ENCODE peak calls at places on chromosome 11, in seven cellular contexts. J is cardiac muscle cell, L is neuronal stem cell, I is OCI-LY7, A is tibial nerve, K is HCT116, R is A549. U is an unnamed sample.
A peak's percentile ranks its signal among the peaks of the same experiment; 100 is the strongest.

GRCh38 chr11:43930868-43931716 is 11.3 kb upstream of the C11orf96 start:
- DNase-seq in K (no peak), I (no peak), J (peak; percentile 68), A (no peak), R (no peak), L (no peak), U (no peak)

GRCh38 chr11:113289341-113290187 is 24.8 kb upstream of the TTC12 start:
- DNase-seq in K (peak; percentile 21), I (peak; percentile 47), R (peak; percentile 61), L (peak; percentile 65), J (peak; percentile 69), A (peak; percentile 31), U (peak; percentile 69)

GRCh38 chr11:4025957-4026324 is 68.7 kb upstream of the RRM1 start:
- DNase-seq in K (no peak), I (no peak), J (peak; percentile 82), A (no peak), L (no peak), R (no peak), U (no peak)

GRCh38 chr11:100964400-100964799 is 165.2 kb downstream of the PGR start:
- DNase-seq in A (no peak), K (no peak), I (no peak), L (no peak), J (peak; percentile 81), R (no peak), U (no peak)

GRCh38 chr11:117771841-117772240 is 25.2 kb downstream of the DSCAML1 start:
- DNase-seq in I (no peak), J (no peak), A (no peak), R (no peak), L (no peak), K (no peak), U (no peak)

GRCh38 chr11:105344938-105345337 is 205.4 kb upstream of the CARD18 start:
- DNase-seq in K (no peak), I (no peak), A (no peak), R (no peak), J (peak; percentile 15), L (no peak), U (no peak)

GRCh38 chr11:68099474-68100405 is 21.4 kb downstream of the CHKA start:
- DNase-seq in I (peak; percentile 62), A (no peak), R (no peak), J (peak; percentile 64), L (no peak), K (no peak), U (no peak)

GRCh38 chr11:27392715-27393114 is 29.7 kb upstream of the CCDC34 start:
- DNase-seq in J (peak; percentile 94), L (peak; percentile 49), A (no peak), I (no peak), R (no peak), K (no peak), U (no peak)

GRCh38 chr11:80596291-80596810 is 1155.5 kb upstream of the TENM4 start:
- DNase-seq in R (no peak), A (no peak), J (no peak), L (no peak), I (no peak), K (no peak), U (no peak)

GRCh38 chr11:26834601-26835000 is 112.7 kb upstream of the SLC5A12 start:
- DNase-seq in K (no peak), J (no peak), A (no peak), L (no peak), I (no peak), R (no peak), U (no peak)

GRCh38 chr11:123560001-123560400 is 94.4 kb downstream of the SCN3B start:
- DNase-seq in I (no peak), J (peak; percentile 79), A (no peak), R (no peak), K (no peak), L (no peak), U (peak; percentile 5)

GRCh38 chr11:114263510-114264170 is 32.6 kb upstream of the NNMT start:
- DNase-seq in A (no peak), K (no peak), I (no peak), J (peak; percentile 37), R (no peak), L (no peak), U (no peak)

GRCh38 chr11:1938343-1939005 is 8.7 kb upstream of the MRPL23 start:
- DNase-seq in L (no peak), K (no peak), I (no peak), J (no peak), R (no peak), A (no peak), U (no peak)

GRCh38 chr11:94845622-94846021 is 77.5 kb downstream of the AMOTL1 start:
- DNase-seq in K (no peak), R (no peak), L (no peak), A (no peak), J (no peak), I (no peak), U (no peak)

GRCh38 chr11:60367009-60367408 is 11.3 kb upstream of the MS4A7 start:
- DNase-seq in I (peak; percentile 63), L (no peak), J (no peak), K (no peak), A (no peak), R (no peak), U (no peak)

GRCh38 chr11:47257518-47258316 is at the start of gene NR1H3:
- DNase-seq in L (peak; percentile 58), K (no peak), R (peak; percentile 64), I (peak; percentile 28), A (peak; percentile 72), J (peak; percentile 96), U (no peak)

GRCh38 chr11:28910926-28911325 is 802.7 kb downstream of the METTL15 start:
- DNase-seq in R (no peak), L (no peak), J (peak; percentile 12), K (no peak), I (no peak), A (no peak), U (no peak)

GRCh38 chr11:109075976-109076375 is 346.0 kb upstream of the C11orf87 start:
- DNase-seq in R (no peak), K (no peak), L (no peak), A (no peak), I (no peak), J (peak; percentile 53), U (no peak)

GRCh38 chr11:108685419-108686161 is 20.7 kb downstream of the DDX10 start:
- DNase-seq in L (no peak), J (no peak), R (no peak), A (no peak), I (no peak), K (no peak), U (no peak)

GRCh38 chr11:122879785-122880184 is 2.8 kb upstream of the JHY start:
- DNase-seq in L (no peak), A (no peak), J (no peak), K (no peak), R (no peak), I (no peak), U (no peak)

GRCh38 chr11:118790357-118791014 is 478 bp downstream of the DDX6 start:
- DNase-seq in J (peak; percentile 56), R (peak; percentile 50), A (peak; percentile 50), L (peak; percentile 53), I (peak; percentile 78), K (no peak), U (peak; percentile 79)

GRCh38 chr11:115548878-115549528 is 44.8 kb upstream of the CADM1 start:
- DNase-seq in R (peak; percentile 14), J (no peak), A (no peak), K (no peak), I (no peak), L (no peak), U (no peak)

GRCh38 chr11:10931761-10932700 is 74.2 kb upstream of the ZBED5 start:
- DNase-seq in L (peak; percentile 43), R (no peak), K (no peak), I (no peak), A (no peak), J (peak; percentile 61), U (no peak)

GRCh38 chr11:8732276-8732675 is 49.7 kb downstream of the RPL27A start:
- DNase-seq in R (no peak), J (no peak), K (no peak), L (no peak), A (no peak), I (peak; percentile 36), U (no peak)

GRCh38 chr11:8729837-8730696 is 47.5 kb downstream of the RPL27A start:
- DNase-seq in R (no peak), L (no peak), K (no peak), I (no peak), A (no peak), J (no peak), U (no peak)

GRCh38 chr11:8730697-8731020 is 48.1 kb downstream of the RPL27A start:
- DNase-seq in R (no peak), I (no peak), A (no peak), L (no peak), J (no peak), K (no peak), U (no peak)

GRCh38 chr11:8732748-8733241 is 50.2 kb downstream of the RPL27A start:
- DNase-seq in R (no peak), K (no peak), A (peak; percentile 39), J (peak; percentile 87), L (no peak), I (no peak), U (no peak)

GRCh38 chr11:8731647-8732188 is 49.1 kb downstream of the RPL27A start:
- DNase-seq in L (no peak), J (no peak), A (no peak), R (no peak), K (no peak), I (peak; percentile 42), U (no peak)
- H3K4me1 ChIP-seq in L (no peaks in the 10 kb centered on the region), J (peaks cover 14% of the 10 kb centered on the region), A (peaks cover 23% of the 10 kb centered on the region), R (peaks cover 26% of the 10 kb centered on the region), K (peaks cover 9% of the 10 kb centered on the region), I (peaks cover 14% of the 10 kb centered on the region), U (no peaks in the 10 kb centered on the region)

GRCh38 chr11:131978351-131978750 is 607.9 kb downstream of the NTM start:
- DNase-seq in J (no peak), A (no peak), R (no peak), K (no peak), L (no peak), I (no peak), U (no peak)
- H3K4me1 ChIP-seq in J (no peaks in the 10 kb centered on the region), A (no peaks in the 10 kb centered on the region), R (no peaks in the 10 kb centered on the region), K (no peaks in the 10 kb centered on the region), L (peaks cover 17% of the 10 kb centered on the region), I (no peaks in the 10 kb centered on the region), U (no peaks in the 10 kb centered on the region)

GRCh38 chr11:125494987-125495725 is 909 bp downstream of the FEZ1 start:
- DNase-seq in A (peak; percentile 17), I (no peak), J (peak; percentile 50), L (peak; percentile 53), R (peak; percentile 8), K (no peak), U (no peak)
- H3K4me1 ChIP-seq in A (peaks cover 14% of the 10 kb centered on the region), I (no peaks in the 10 kb centered on the region), J (no peaks in the 10 kb centered on the region), L (peaks cover 6% of the 10 kb centered on the region), R (no peaks in the 10 kb centered on the region), K (no peaks in the 10 kb centered on the region), U (peaks cover 13% of the 10 kb centered on the region)

DNA sequence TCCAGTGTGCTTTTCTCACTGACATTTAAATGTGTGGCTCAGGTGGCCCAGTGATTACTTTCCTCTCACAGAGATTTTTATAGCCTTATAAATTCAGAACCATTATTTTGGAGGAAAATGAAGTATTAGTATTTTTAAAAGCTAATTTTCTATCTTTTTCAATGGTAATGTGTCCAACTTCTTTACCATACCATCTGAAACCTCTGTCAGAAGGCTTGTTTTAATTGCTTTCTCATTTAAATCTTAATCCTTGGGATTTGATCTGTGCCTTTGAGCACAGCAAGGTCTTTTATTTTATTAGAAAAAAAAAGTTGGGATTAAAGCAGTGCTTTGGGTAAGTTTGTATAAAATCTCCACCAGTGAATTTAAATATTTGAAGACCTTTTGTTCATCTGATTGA is 452.3 kb upstream of the RAG2 start:
- DNase-seq in J (no peak), R (no peak), I (no peak), A (no peak), K (no peak), L (no peak), U (no peak)
- H3K4me1 ChIP-seq in J (no peaks in the 10 kb centered on the region), R (no peaks in the 10 kb centered on the region), I (no peaks in the 10 kb centered on the region), A (no peaks in the 10 kb centered on the region), K (no peaks in the 10 kb centered on the region), L (no peaks in the 10 kb centered on the region), U (no peaks in the 10 kb centered on the region)

GRCh38 chr11:111939836-111940604 is 2.9 kb downstream of the DIXDC1 start:
- DNase-seq in A (no peak), I (no peak), R (no peak), J (peak; percentile 69), K (no peak), L (no peak), U (no peak)
- H3K4me1 ChIP-seq in A (peaks cover 24% of the 10 kb centered on the region), I (peaks cover 39% of the 10 kb centered on the region), R (peaks cover 81% of the 10 kb centered on the region), J (peaks cover 33% of the 10 kb centered on the region), K (peaks cover 20% of the 10 kb centered on the region), L (peaks cover 19% of the 10 kb centered on the region), U (peaks cover 30% of the 10 kb centered on the region)

U was measured in CD8-positive, alpha-beta memory T cell.